ENCODE peak calls at places on chromosome 11, in six cellular contexts. One of them, this sample, is unnamed.

GRCh38 chr11:104256525-104256924 is 92.6 kb upstream of the PDGFD start:
- DNase-seq in fibroblast of lung: peak; percentile 48
- DNase-seq in foreskin fibroblast: no peak
- DNase-seq in AG09309: no peak
- DNase-seq in CD8-positive, alpha-beta T cell: no peak
- DNase-seq in WTC11: no peak
- DNase-seq in this sample: no peak

GRCh38 chr11:10937416-10937815 is 79.6 kb upstream of the ZBED5 start:
- DNase-seq in AG09309: no peak
- DNase-seq in CD8-positive, alpha-beta T cell: no peak
- DNase-seq in WTC11: no peak
- DNase-seq in foreskin fibroblast: no peak
- DNase-seq in fibroblast of lung: no peak
- DNase-seq in this sample: no peak

GRCh38 chr11:79312591-79313267 is 128.1 kb downstream of the TENM4 start:
- DNase-seq in WTC11: no peak
- DNase-seq in AG09309: peak; percentile 3
- DNase-seq in foreskin fibroblast: no peak
- DNase-seq in CD8-positive, alpha-beta T cell: no peak
- DNase-seq in fibroblast of lung: peak; percentile 53
- DNase-seq in this sample: no peak

GRCh38 chr11:123357990-123358827 is 71.9 kb upstream of the GRAMD1B start:
- DNase-seq in AG09309: peak; percentile 14
- DNase-seq in WTC11: peak; percentile 38
- DNase-seq in CD8-positive, alpha-beta T cell: no peak
- DNase-seq in foreskin fibroblast: peak; percentile 9
- DNase-seq in fibroblast of lung: peak; percentile 0
- DNase-seq in this sample: peak; percentile 63

GRCh38 chr11:111807098-111807497 is 40.9 kb upstream of the PPP2R1B start:
- DNase-seq in fibroblast of lung: no peak
- DNase-seq in CD8-positive, alpha-beta T cell: no peak
- DNase-seq in WTC11: no peak
- DNase-seq in AG09309: no peak
- DNase-seq in foreskin fibroblast: no peak
- DNase-seq in this sample: no peak

GRCh38 chr11:115408036-115408911 is 95.9 kb downstream of the CADM1 start:
- DNase-seq in foreskin fibroblast: no peak
- DNase-seq in WTC11: no peak
- DNase-seq in fibroblast of lung: peak; percentile 77
- DNase-seq in CD8-positive, alpha-beta T cell: no peak
- DNase-seq in AG09309: peak; percentile 5
- DNase-seq in this sample: no peak

GRCh38 chr11:14974021-14974698 is 2.0 kb upstream of the CALCA start:
- DNase-seq in CD8-positive, alpha-beta T cell: no peak
- DNase-seq in fibroblast of lung: no peak
- DNase-seq in foreskin fibroblast: no peak
- DNase-seq in WTC11: peak; percentile 42
- DNase-seq in AG09309: no peak
- DNase-seq in this sample: peak; percentile 56

GRCh38 chr11:43968719-43969118 is 26.3 kb downstream of the C11orf96 start:
- DNase-seq in WTC11: no peak
- DNase-seq in AG09309: no peak
- DNase-seq in foreskin fibroblast: no peak
- DNase-seq in CD8-positive, alpha-beta T cell: no peak
- DNase-seq in fibroblast of lung: no peak
- DNase-seq in this sample: no peak

GRCh38 chr11:11414996-11415395 is 61.9 kb upstream of the CSNK2A3 start:
- DNase-seq in AG09309: no peak
- DNase-seq in WTC11: no peak
- DNase-seq in foreskin fibroblast: no peak
- DNase-seq in CD8-positive, alpha-beta T cell: no peak
- DNase-seq in fibroblast of lung: no peak
- DNase-seq in this sample: no peak

GRCh38 chr11:2376751-2377451 is at the start of gene CD81:
- DNase-seq in WTC11: peak; percentile 53
- DNase-seq in fibroblast of lung: peak; percentile 48
- DNase-seq in CD8-positive, alpha-beta T cell: peak; percentile 56
- DNase-seq in foreskin fibroblast: no peak
- DNase-seq in AG09309: no peak
- DNase-seq in this sample: peak; percentile 80

GRCh38 chr11:2213384-2213842 is 41.8 kb upstream of the TH start:
- DNase-seq in foreskin fibroblast: no peak
- DNase-seq in fibroblast of lung: no peak
- DNase-seq in CD8-positive, alpha-beta T cell: peak; percentile 16
- DNase-seq in AG09309: no peak
- DNase-seq in WTC11: peak; percentile 22
- DNase-seq in this sample: no peak

GRCh38 chr11:110148775-110149744 is 55.9 kb downstream of the ZC3H12C start:
- DNase-seq in WTC11: no peak
- DNase-seq in foreskin fibroblast: peak; percentile 63
- DNase-seq in AG09309: peak; percentile 68
- DNase-seq in CD8-positive, alpha-beta T cell: no peak
- DNase-seq in fibroblast of lung: peak; percentile 78
- DNase-seq in this sample: no peak

GRCh38 chr11:65779919-65780769 is 632 bp downstream of the AP5B1 start:
- DNase-seq in AG09309: no peak
- DNase-seq in fibroblast of lung: peak; percentile 74
- DNase-seq in foreskin fibroblast: peak; percentile 78
- DNase-seq in WTC11: peak; percentile 97
- DNase-seq in CD8-positive, alpha-beta T cell: peak; percentile 46
- DNase-seq in this sample: peak; percentile 77

GRCh38 chr11:90874971-90875370 is 652.1 kb upstream of the CHORDC1 start:
- DNase-seq in fibroblast of lung: no peak
- DNase-seq in foreskin fibroblast: no peak
- DNase-seq in AG09309: no peak
- DNase-seq in CD8-positive, alpha-beta T cell: no peak
- DNase-seq in WTC11: no peak
- DNase-seq in this sample: no peak

GRCh38 chr11:75319035-75319877 is 32.2 kb downstream of the ARRB1 start:
- DNase-seq in AG09309: no peak
- DNase-seq in foreskin fibroblast: no peak
- DNase-seq in WTC11: no peak
- DNase-seq in CD8-positive, alpha-beta T cell: no peak
- DNase-seq in fibroblast of lung: no peak
- DNase-seq in this sample: no peak

GRCh38 chr11:748007-748359 is 719 bp downstream of the TALDO1 start:
- DNase-seq in CD8-positive, alpha-beta T cell: no peak
- DNase-seq in WTC11: no peak
- DNase-seq in AG09309: no peak
- DNase-seq in fibroblast of lung: no peak
- DNase-seq in foreskin fibroblast: no peak
- DNase-seq in this sample: no peak

GRCh38 chr11:14317659-14318325 is 41.2 kb downstream of the RRAS2 start:
- DNase-seq in CD8-positive, alpha-beta T cell: no peak
- DNase-seq in AG09309: no peak
- DNase-seq in fibroblast of lung: no peak
- DNase-seq in WTC11: no peak
- DNase-seq in foreskin fibroblast: no peak
- DNase-seq in this sample: no peak

GRCh38 chr11:31995525-31996123 is 95.2 kb upstream of the RCN1 start:
- DNase-seq in foreskin fibroblast: no peak
- DNase-seq in CD8-positive, alpha-beta T cell: no peak
- DNase-seq in WTC11: no peak
- DNase-seq in AG09309: peak; percentile 5
- DNase-seq in fibroblast of lung: peak; percentile 41
- DNase-seq in this sample: no peak

GRCh38 chr11:34929794-34930763 is 13.7 kb downstream of the PDHX start:
- DNase-seq in WTC11: no peak
- DNase-seq in CD8-positive, alpha-beta T cell: no peak
- DNase-seq in AG09309: no peak
- DNase-seq in fibroblast of lung: no peak
- DNase-seq in foreskin fibroblast: no peak
- DNase-seq in this sample: no peak

GRCh38 chr11:62443390-62444201 is 24.8 kb downstream of the SCGB1A1 start:
- DNase-seq in foreskin fibroblast: peak; percentile 26
- DNase-seq in CD8-positive, alpha-beta T cell: no peak
- DNase-seq in AG09309: no peak
- DNase-seq in WTC11: no peak
- DNase-seq in fibroblast of lung: no peak
- DNase-seq in this sample: no peak

GRCh38 chr11:115530752-115531151 is 26.5 kb upstream of the CADM1 start:
- DNase-seq in WTC11: peak; percentile 60
- DNase-seq in AG09309: no peak
- DNase-seq in foreskin fibroblast: no peak
- DNase-seq in CD8-positive, alpha-beta T cell: no peak
- DNase-seq in fibroblast of lung: no peak
- DNase-seq in this sample: no peak

GRCh38 chr11:85939099-85940015 is 84.2 kb downstream of the CCDC83 start:
- DNase-seq in WTC11: no peak
- DNase-seq in CD8-positive, alpha-beta T cell: no peak
- DNase-seq in fibroblast of lung: no peak
- DNase-seq in AG09309: no peak
- DNase-seq in foreskin fibroblast: no peak
- DNase-seq in this sample: no peak

GRCh38 chr11:113305440-113306336 is 8.7 kb upstream of the TTC12 start:
- DNase-seq in AG09309: peak; percentile 23
- DNase-seq in fibroblast of lung: peak; percentile 65
- DNase-seq in foreskin fibroblast: peak; percentile 58
- DNase-seq in WTC11: peak; percentile 83
- DNase-seq in CD8-positive, alpha-beta T cell: peak; percentile 52
- DNase-seq in this sample: peak; percentile 76

GRCh38 chr11:64592656-64593055 is 1.6 kb downstream of the SLC22A12 start:
- DNase-seq in AG09309: no peak
- DNase-seq in foreskin fibroblast: no peak
- DNase-seq in fibroblast of lung: no peak
- DNase-seq in CD8-positive, alpha-beta T cell: no peak
- DNase-seq in WTC11: no peak
- DNase-seq in this sample: no peak

GRCh38 chr11:92882828-92883611 is 86.4 kb upstream of the MTNR1B start:
- DNase-seq in CD8-positive, alpha-beta T cell: no peak
- DNase-seq in WTC11: no peak
- DNase-seq in fibroblast of lung: no peak
- DNase-seq in foreskin fibroblast: no peak
- DNase-seq in AG09309: no peak
- DNase-seq in this sample: no peak

GRCh38 chr11:104333977-104334376 is 170.0 kb upstream of the PDGFD start:
- DNase-seq in AG09309: no peak
- DNase-seq in fibroblast of lung: no peak
- DNase-seq in CD8-positive, alpha-beta T cell: no peak
- DNase-seq in foreskin fibroblast: no peak
- DNase-seq in WTC11: peak; percentile 29
- DNase-seq in this sample: no peak

GRCh38 chr11:14642873-14643696 is 519 bp upstream of the PDE3B start:
- DNase-seq in fibroblast of lung: no peak
- DNase-seq in CD8-positive, alpha-beta T cell: no peak
- DNase-seq in AG09309: no peak
- DNase-seq in foreskin fibroblast: no peak
- DNase-seq in WTC11: no peak
- DNase-seq in this sample: no peak

GRCh38 chr11:88363566-88364169 is 26.1 kb upstream of the CTSC start:
- DNase-seq in WTC11: no peak
- DNase-seq in CD8-positive, alpha-beta T cell: no peak
- DNase-seq in fibroblast of lung: peak; percentile 32
- DNase-seq in foreskin fibroblast: no peak
- DNase-seq in AG09309: no peak
- DNase-seq in this sample: no peak

GRCh38 chr11:118427707-118428106 is 8.6 kb upstream of the KMT2A start:
- DNase-seq in CD8-positive, alpha-beta T cell: no peak
- DNase-seq in fibroblast of lung: no peak
- DNase-seq in foreskin fibroblast: no peak
- DNase-seq in WTC11: no peak
- DNase-seq in AG09309: no peak
- DNase-seq in this sample: no peak

GRCh38 chr11:131579932-131580387 is 209.5 kb downstream of the NTM start:
- DNase-seq in fibroblast of lung: peak; percentile 43
- DNase-seq in CD8-positive, alpha-beta T cell: no peak
- DNase-seq in WTC11: peak; percentile 70
- DNase-seq in AG09309: peak; percentile 94
- DNase-seq in foreskin fibroblast: no peak
- DNase-seq in this sample: peak; percentile 54

GRCh38 chr11:111299111-111300026 is 1.0 kb downstream of the POU2AF3 start:
- DNase-seq in CD8-positive, alpha-beta T cell: no peak
- DNase-seq in foreskin fibroblast: peak; percentile 25
- DNase-seq in fibroblast of lung: peak; percentile 46
- DNase-seq in AG09309: no peak
- DNase-seq in WTC11: peak; percentile 74
- DNase-seq in this sample: peak; percentile 78

GRCh38 chr11:91350931-91351330 is 873.7 kb upstream of the FAT3 start:
- DNase-seq in fibroblast of lung: no peak
- DNase-seq in CD8-positive, alpha-beta T cell: no peak
- DNase-seq in AG09309: no peak
- DNase-seq in foreskin fibroblast: no peak
- DNase-seq in WTC11: no peak
- DNase-seq in this sample: no peak

GRCh38 chr11:3882671-3883070 is 27.2 kb downstream of the STIM1 start:
- DNase-seq in foreskin fibroblast: no peak
- DNase-seq in AG09309: no peak
- DNase-seq in CD8-positive, alpha-beta T cell: no peak
- DNase-seq in WTC11: no peak
- DNase-seq in fibroblast of lung: peak; percentile 12
- DNase-seq in this sample: no peak
- TF ChIP-seq CTCF in foreskin fibroblast: no peak
- TF ChIP-seq CTCF in AG09309: no peak
- TF ChIP-seq CTCF in CD8-positive, alpha-beta T cell: peak; percentile 37
- TF ChIP-seq CTCF in WTC11: no peak
- TF ChIP-seq CTCF in fibroblast of lung: no peak
- TF ChIP-seq CTCF in this sample: no peak

GRCh38 chr11:61294717-61295595 is at the start of gene VWCE:
- DNase-seq in WTC11: peak; percentile 75
- DNase-seq in foreskin fibroblast: peak; percentile 57
- DNase-seq in fibroblast of lung: peak; percentile 51
- DNase-seq in CD8-positive, alpha-beta T cell: peak; percentile 53
- DNase-seq in AG09309: no peak
- DNase-seq in this sample: peak; percentile 86
- TF ChIP-seq CTCF in WTC11: no peak
- TF ChIP-seq CTCF in foreskin fibroblast: peak; percentile 30
- TF ChIP-seq CTCF in fibroblast of lung: peak; percentile 31
- TF ChIP-seq CTCF in CD8-positive, alpha-beta T cell: no peak
- TF ChIP-seq CTCF in AG09309: peak; percentile 35
- TF ChIP-seq CTCF in this sample: no peak

GRCh38 chr11:73390601-73391565 is 14.7 kb downstream of the RELT start:
- DNase-seq in fibroblast of lung: no peak
- DNase-seq in CD8-positive, alpha-beta T cell: no peak
- DNase-seq in AG09309: no peak
- DNase-seq in WTC11: no peak
- DNase-seq in foreskin fibroblast: no peak
- DNase-seq in this sample: no peak
- TF ChIP-seq CTCF in fibroblast of lung: no peak
- TF ChIP-seq CTCF in CD8-positive, alpha-beta T cell: no peak
- TF ChIP-seq CTCF in AG09309: no peak
- TF ChIP-seq CTCF in WTC11: no peak
- TF ChIP-seq CTCF in foreskin fibroblast: no peak
- TF ChIP-seq CTCF in this sample: no peak

GRCh38 chr11:120632579-120632978 is 121.0 kb downstream of the GRIK4 start:
- DNase-seq in foreskin fibroblast: no peak
- DNase-seq in fibroblast of lung: no peak
- DNase-seq in CD8-positive, alpha-beta T cell: no peak
- DNase-seq in AG09309: no peak
- DNase-seq in WTC11: no peak
- DNase-seq in this sample: no peak
- TF ChIP-seq CTCF in foreskin fibroblast: no peak
- TF ChIP-seq CTCF in fibroblast of lung: peak; percentile 6
- TF ChIP-seq CTCF in CD8-positive, alpha-beta T cell: no peak
- TF ChIP-seq CTCF in AG09309: no peak
- TF ChIP-seq CTCF in WTC11: peak; percentile 23
- TF ChIP-seq CTCF in this sample: no peak

DNA sequence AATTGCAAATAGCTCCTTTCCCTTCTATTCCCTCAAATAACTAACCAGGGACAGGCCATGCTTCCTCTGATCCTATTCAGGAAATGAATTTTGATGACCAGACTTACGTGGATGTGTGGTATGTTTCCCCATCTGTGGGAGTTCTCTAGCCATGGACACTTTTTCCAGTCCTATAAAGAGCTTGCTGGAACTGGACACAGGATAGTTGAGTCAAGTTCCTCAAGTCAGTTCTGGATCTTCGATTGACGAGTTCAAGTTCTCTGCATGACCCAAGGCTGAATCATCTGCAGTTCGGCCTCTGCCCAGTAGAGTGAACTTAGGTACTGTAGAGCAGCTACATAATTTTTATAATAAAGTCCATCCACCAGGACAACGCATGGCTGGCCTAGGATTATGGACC is 52.7 kb upstream of the CCND1 start:
- DNase-seq in WTC11: no peak
- DNase-seq in fibroblast of lung: peak; percentile 57
- DNase-seq in foreskin fibroblast: peak; percentile 91
- DNase-seq in CD8-positive, alpha-beta T cell: no peak
- DNase-seq in AG09309: peak; percentile 63
- DNase-seq in this sample: no peak
- TF ChIP-seq CTCF in WTC11: no peak
- TF ChIP-seq CTCF in fibroblast of lung: peak; percentile 15
- TF ChIP-seq CTCF in foreskin fibroblast: peak; percentile 17
- TF ChIP-seq CTCF in CD8-positive, alpha-beta T cell: no peak
- TF ChIP-seq CTCF in AG09309: peak; percentile 51
- TF ChIP-seq CTCF in this sample: no peak

This sample was measured in nephron progenitor cell.